ENCODE peak calls at places on chromosomes 12 and 14, in seven cellular contexts. One of them, this sample, is unnamed.

GRCh38 chr12:50505386-50505827 is 622 bp downstream of the DIP2B start:
- DNase-seq in HEK293T: no peak
- DNase-seq in WTC11: peak; percentile 31
- DNase-seq in H1: no peak
- DNase-seq in HepG2: no peak
- DNase-seq in HCT116: no peak
- DNase-seq in GM12878: no peak
- DNase-seq in this sample: peak; percentile 26

GRCh38 chr14:55373784-55374725 is 37.6 kb downstream of the ATG14 start:
- DNase-seq in HEK293T: no peak
- DNase-seq in WTC11: no peak
- DNase-seq in H1: no peak
- DNase-seq in HepG2: no peak
- DNase-seq in HCT116: peak; percentile 40
- DNase-seq in GM12878: peak; percentile 20
- DNase-seq in this sample: no peak

GRCh38 chr14:67515386-67516079 is 17.6 kb upstream of the PLEKHH1 start:
- DNase-seq in HEK293T: peak; percentile 40
- DNase-seq in WTC11: peak; percentile 49
- DNase-seq in H1: peak; percentile 63
- DNase-seq in HepG2: no peak
- DNase-seq in HCT116: no peak
- DNase-seq in GM12878: no peak
- DNase-seq in this sample: no peak

GRCh38 chr12:18345021-18345735 is 83.9 kb downstream of the PIK3C2G start:
- DNase-seq in HEK293T: no peak
- DNase-seq in WTC11: no peak
- DNase-seq in H1: no peak
- DNase-seq in HepG2: no peak
- DNase-seq in HCT116: no peak
- DNase-seq in GM12878: no peak
- DNase-seq in this sample: no peak

GRCh38 chr12:112938751-112939150 is 477 bp downstream of the OAS3 start:
- DNase-seq in HEK293T: no peak
- DNase-seq in WTC11: no peak
- DNase-seq in H1: no peak
- DNase-seq in HepG2: no peak
- DNase-seq in HCT116: no peak
- DNase-seq in GM12878: no peak
- DNase-seq in this sample: no peak

GRCh38 chr12:12718382-12718761 is 1.2 kb downstream of the CDKN1B start:
- DNase-seq in HEK293T: no peak
- DNase-seq in WTC11: no peak
- DNase-seq in H1: no peak
- DNase-seq in HepG2: no peak
- DNase-seq in HCT116: no peak
- DNase-seq in GM12878: no peak
- DNase-seq in this sample: no peak

GRCh38 chr12:104764225-104765073 is 193.6 kb downstream of the SLC41A2 start:
- DNase-seq in HEK293T: no peak
- DNase-seq in WTC11: no peak
- DNase-seq in H1: peak; percentile 14
- DNase-seq in HepG2: no peak
- DNase-seq in HCT116: no peak
- DNase-seq in GM12878: peak; percentile 36
- DNase-seq in this sample: no peak

GRCh38 chr12:113158439-113159203 is 9.1 kb downstream of the CFAP73 start:
- DNase-seq in HEK293T: no peak
- DNase-seq in WTC11: no peak
- DNase-seq in H1: no peak
- DNase-seq in HepG2: no peak
- DNase-seq in HCT116: no peak
- DNase-seq in GM12878: no peak
- DNase-seq in this sample: no peak

GRCh38 chr14:91466192-91466591 is 43.9 kb downstream of the PPP4R3A start:
- DNase-seq in HEK293T: no peak
- DNase-seq in WTC11: no peak
- DNase-seq in H1: no peak
- DNase-seq in HepG2: no peak
- DNase-seq in HCT116: no peak
- DNase-seq in GM12878: no peak
- DNase-seq in this sample: no peak

GRCh38 chr14:37566811-37567371 is 28.2 kb downstream of the FOXA1 start:
- DNase-seq in HEK293T: no peak
- DNase-seq in WTC11: no peak
- DNase-seq in H1: no peak
- DNase-seq in HepG2: no peak
- DNase-seq in HCT116: no peak
- DNase-seq in GM12878: no peak
- DNase-seq in this sample: no peak

GRCh38 chr12:91954326-91954725 is 191.3 kb downstream of the BTG1 start:
- DNase-seq in HEK293T: no peak
- DNase-seq in WTC11: no peak
- DNase-seq in H1: no peak
- DNase-seq in HepG2: no peak
- DNase-seq in HCT116: no peak
- DNase-seq in GM12878: no peak
- DNase-seq in this sample: no peak

GRCh38 chr12:118358607-118359540 is 13.8 kb downstream of the TAOK3 start:
- DNase-seq in HEK293T: no peak
- DNase-seq in WTC11: no peak
- DNase-seq in H1: no peak
- DNase-seq in HepG2: no peak
- DNase-seq in HCT116: no peak
- DNase-seq in GM12878: no peak
- DNase-seq in this sample: no peak

GRCh38 chr14:104399432-104400155 is 180.0 kb upstream of the C14orf180 start:
- DNase-seq in HEK293T: no peak
- DNase-seq in WTC11: no peak
- DNase-seq in H1: no peak
- DNase-seq in HepG2: no peak
- DNase-seq in HCT116: no peak
- DNase-seq in GM12878: no peak
- DNase-seq in this sample: no peak

GRCh38 chr14:92625213-92625612 is 111.6 kb downstream of the RIN3 start:
- DNase-seq in HEK293T: no peak
- DNase-seq in WTC11: no peak
- DNase-seq in H1: no peak
- DNase-seq in HepG2: no peak
- DNase-seq in HCT116: peak; percentile 69
- DNase-seq in GM12878: no peak
- DNase-seq in this sample: no peak

GRCh38 chr12:67698711-67699603 is 50.4 kb downstream of the DYRK2 start:
- DNase-seq in HEK293T: no peak
- DNase-seq in WTC11: no peak
- DNase-seq in H1: no peak
- DNase-seq in HepG2: no peak
- DNase-seq in HCT116: no peak
- DNase-seq in GM12878: peak; percentile 98
- DNase-seq in this sample: no peak

GRCh38 chr14:51862171-51862838 is 1.9 kb downstream of the GNG2 start:
- DNase-seq in HEK293T: no peak
- DNase-seq in WTC11: no peak
- DNase-seq in H1: no peak
- DNase-seq in HepG2: no peak
- DNase-seq in HCT116: no peak
- DNase-seq in GM12878: no peak
- DNase-seq in this sample: no peak

GRCh38 chr14:50242566-50243288 is 11.3 kb upstream of the SOS2 start:
- DNase-seq in HEK293T: no peak
- DNase-seq in WTC11: no peak
- DNase-seq in H1: no peak
- DNase-seq in HepG2: no peak
- DNase-seq in HCT116: no peak
- DNase-seq in GM12878: no peak
- DNase-seq in this sample: no peak

GRCh38 chr12:39297946-39298345 is 145.0 kb downstream of the KIF21A start:
- DNase-seq in HEK293T: no peak
- DNase-seq in WTC11: no peak
- DNase-seq in H1: no peak
- DNase-seq in HepG2: no peak
- DNase-seq in HCT116: no peak
- DNase-seq in GM12878: no peak
- DNase-seq in this sample: no peak

GRCh38 chr12:810635-811415 is 58.4 kb downstream of the WNK1 start:
- DNase-seq in HEK293T: no peak
- DNase-seq in WTC11: no peak
- DNase-seq in H1: no peak
- DNase-seq in HepG2: no peak
- DNase-seq in HCT116: no peak
- DNase-seq in GM12878: no peak
- DNase-seq in this sample: no peak

GRCh38 chr12:13369496-13369895 is 173.0 kb downstream of the EMP1 start:
- DNase-seq in HEK293T: no peak
- DNase-seq in WTC11: no peak
- DNase-seq in H1: peak; percentile 7
- DNase-seq in HepG2: no peak
- DNase-seq in HCT116: no peak
- DNase-seq in GM12878: no peak
- DNase-seq in this sample: no peak

GRCh38 chr14:33120341-33120740 is 181.7 kb downstream of the NPAS3 start:
- DNase-seq in HEK293T: no peak
- DNase-seq in WTC11: no peak
- DNase-seq in H1: no peak
- DNase-seq in HepG2: no peak
- DNase-seq in HCT116: no peak
- DNase-seq in GM12878: no peak
- DNase-seq in this sample: no peak

GRCh38 chr12:108129017-108129812 is at the start of gene WSCD2:
- DNase-seq in HEK293T: peak; percentile 65
- DNase-seq in WTC11: peak; percentile 90
- DNase-seq in H1: peak; percentile 85
- DNase-seq in HepG2: peak; percentile 9
- DNase-seq in HCT116: peak; percentile 32
- DNase-seq in GM12878: no peak
- DNase-seq in this sample: peak; percentile 56

GRCh38 chr12:6613776-6614512 is 6.8 kb upstream of the CHD4 start:
- DNase-seq in HEK293T: peak; percentile 87
- DNase-seq in WTC11: peak; percentile 91
- DNase-seq in H1: peak; percentile 86
- DNase-seq in HepG2: peak; percentile 97
- DNase-seq in HCT116: peak; percentile 95
- DNase-seq in GM12878: no peak
- DNase-seq in this sample: peak; percentile 95

GRCh38 chr12:1319215-1319614 is 275.2 kb downstream of the FBXL14 start:
- DNase-seq in HEK293T: no peak
- DNase-seq in WTC11: no peak
- DNase-seq in H1: no peak
- DNase-seq in HepG2: no peak
- DNase-seq in HCT116: no peak
- DNase-seq in GM12878: no peak
- DNase-seq in this sample: no peak

GRCh38 chr12:124567035-124567672 is at the start of gene NCOR2:
- DNase-seq in HEK293T: peak; percentile 37
- DNase-seq in WTC11: no peak
- DNase-seq in H1: peak; percentile 72
- DNase-seq in HepG2: no peak
- DNase-seq in HCT116: no peak
- DNase-seq in GM12878: no peak
- DNase-seq in this sample: peak; percentile 45
- TF ChIP-seq SP1 in HEK293T: no peak
- TF ChIP-seq SP1 in WTC11: no peak
- TF ChIP-seq SP1 in H1: no peak
- TF ChIP-seq SP1 in HepG2: no peak
- TF ChIP-seq SP1 in HCT116: no peak
- TF ChIP-seq SP1 in GM12878: no peak
- TF ChIP-seq SP1 in this sample: no peak

GRCh38 chr14:56810341-56810740 is at the start of gene OTX2:
- DNase-seq in HEK293T: no peak
- DNase-seq in WTC11: no peak
- DNase-seq in H1: no peak
- DNase-seq in HepG2: no peak
- DNase-seq in HCT116: no peak
- DNase-seq in GM12878: no peak
- DNase-seq in this sample: no peak

GRCh38 chr14:56812364-56813103 is 2.3 kb upstream of the OTX2 start:
- DNase-seq in HEK293T: no peak
- DNase-seq in WTC11: no peak
- DNase-seq in H1: peak; percentile 58
- DNase-seq in HepG2: no peak
- DNase-seq in HCT116: no peak
- DNase-seq in GM12878: no peak
- DNase-seq in this sample: no peak

GRCh38 chr14:56811596-56812363 is 1.5 kb upstream of the OTX2 start:
- DNase-seq in HEK293T: no peak
- DNase-seq in WTC11: peak; percentile 53
- DNase-seq in H1: peak; percentile 71
- DNase-seq in HepG2: no peak
- DNase-seq in HCT116: no peak
- DNase-seq in GM12878: no peak
- DNase-seq in this sample: no peak

GRCh38 chr14:56809262-56810215 is 740 bp downstream of the OTX2 start:
- DNase-seq in HEK293T: no peak
- DNase-seq in WTC11: peak; percentile 33
- DNase-seq in H1: peak; percentile 68
- DNase-seq in HepG2: no peak
- DNase-seq in HCT116: no peak
- DNase-seq in GM12878: no peak
- DNase-seq in this sample: no peak

GRCh38 chr14:56810850-56811595 is 744 bp upstream of the OTX2 start:
- DNase-seq in HEK293T: no peak
- DNase-seq in WTC11: peak; percentile 46
- DNase-seq in H1: peak; percentile 63
- DNase-seq in HepG2: no peak
- DNase-seq in HCT116: no peak
- DNase-seq in GM12878: no peak
- DNase-seq in this sample: no peak
- TF ChIP-seq SP1 in HEK293T: no peak
- TF ChIP-seq SP1 in WTC11: no peak
- TF ChIP-seq SP1 in H1: no peak
- TF ChIP-seq SP1 in HepG2: no peak
- TF ChIP-seq SP1 in HCT116: no peak
- TF ChIP-seq SP1 in GM12878: no peak
- TF ChIP-seq SP1 in this sample: no peak

GRCh38 chr12:130134563-130134915 is 27.7 kb upstream of the FZD10 start:
- DNase-seq in HEK293T: no peak
- DNase-seq in WTC11: no peak
- DNase-seq in H1: no peak
- DNase-seq in HepG2: no peak
- DNase-seq in HCT116: no peak
- DNase-seq in GM12878: no peak
- DNase-seq in this sample: no peak
- TF ChIP-seq SP1 in HEK293T: no peak
- TF ChIP-seq SP1 in WTC11: no peak
- TF ChIP-seq SP1 in H1: no peak
- TF ChIP-seq SP1 in HepG2: no peak
- TF ChIP-seq SP1 in HCT116: no peak
- TF ChIP-seq SP1 in GM12878: no peak
- TF ChIP-seq SP1 in this sample: no peak

DNA sequence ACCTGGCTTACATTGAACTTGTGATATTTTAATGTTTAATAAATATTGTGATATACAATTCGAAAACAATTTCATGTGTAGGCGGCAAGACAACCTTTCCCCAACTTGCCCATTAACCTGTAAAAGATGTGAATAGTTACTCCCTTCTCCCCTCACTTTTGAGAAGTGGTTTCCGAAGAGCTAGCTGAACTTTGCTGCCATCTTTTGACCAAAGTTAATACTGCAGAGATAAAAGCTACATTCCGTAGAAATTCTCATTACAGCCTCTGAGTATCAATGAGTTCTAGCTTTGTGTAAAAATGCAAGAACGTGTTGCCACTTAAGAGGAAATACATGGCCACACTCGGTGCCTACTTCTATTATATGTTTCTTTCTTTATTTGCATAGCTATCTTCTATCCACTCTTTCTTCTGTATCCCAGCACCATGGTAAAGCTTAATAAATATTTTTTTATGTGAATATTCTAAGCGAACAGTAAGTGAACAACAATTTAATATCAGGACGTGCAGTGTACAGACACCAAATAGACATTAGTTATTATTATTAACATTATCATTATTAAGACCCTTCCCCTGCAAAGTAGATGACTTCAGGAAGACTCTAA is 105.1 kb upstream of the TMEM260 start:
- DNase-seq in HEK293T: peak; percentile 53
- DNase-seq in WTC11: no peak
- DNase-seq in H1: no peak
- DNase-seq in HepG2: peak; percentile 16
- DNase-seq in HCT116: peak; percentile 23
- DNase-seq in GM12878: no peak
- DNase-seq in this sample: peak; percentile 30
- TF ChIP-seq SP1 in HEK293T: no peak
- TF ChIP-seq SP1 in WTC11: no peak
- TF ChIP-seq SP1 in H1: no peak
- TF ChIP-seq SP1 in HepG2: no peak
- TF ChIP-seq SP1 in HCT116: no peak
- TF ChIP-seq SP1 in GM12878: no peak
- TF ChIP-seq SP1 in this sample: no peak